ENCODE peak calls at places on chromosomes 6 and 20, in five cellular contexts. E is breast epithelium, V is HCT116, D is HL-60, K is stomach. R is an unnamed sample.

GRCh38 chr20:62528983-62529891 is 53.4 kb upstream of the GATA5 start:
- DNase-seq in E (no peak), K (no peak), V (no peak), D (no peak), R (no peak)

GRCh38 chr6:91804981-91805380 is 1218.1 kb upstream of the MAP3K7 start:
- DNase-seq in K (no peak), V (no peak), D (no peak), E (no peak), R (no peak)

GRCh38 chr6:22436134-22436533 is 133.2 kb upstream of the HDGFL1 start:
- DNase-seq in K (no peak), D (no peak), E (no peak), V (no peak), R (no peak)

GRCh38 chr6:12203001-12203400 is 87.2 kb upstream of the EDN1 start:
- DNase-seq in V (no peak), K (no peak), E (no peak), D (no peak), R (no peak)

GRCh38 chr20:8082999-8083398 is 49.1 kb upstream of the PLCB1 start:
- DNase-seq in V (no peak), D (peak), E (no peak), K (no peak), R (no peak)

GRCh38 chr6:81630719-81631118 is 121.8 kb downstream of the TENT5A start:
- DNase-seq in K (no peak), D (no peak), V (no peak), E (no peak), R (no peak)

GRCh38 chr6:166104107-166104506 is 63.5 kb downstream of the TBXT start:
- DNase-seq in E (no peak), D (no peak), K (no peak), V (no peak), R (no peak)

GRCh38 chr6:127347188-127347587 is 3.8 kb upstream of the ECHDC1 start:
- DNase-seq in K (no peak), E (no peak), V (no peak), D (no peak), R (no peak)

GRCh38 chr6:159307246-159307790 is 138.1 kb downstream of the FNDC1 start:
- DNase-seq in D (no peak), E (no peak), V (no peak), K (no peak), R (no peak)

GRCh38 chr20:25058051-25058796 is at the start of gene ACSS1:
- DNase-seq in E (peak), K (peak), V (no peak), D (peak), R (peak)

GRCh38 chr6:24105146-24105545 is 20.9 kb upstream of the NRSN1 start:
- DNase-seq in K (no peak), E (no peak), D (no peak), V (no peak), R (no peak)

GRCh38 chr6:75612921-75613534 is 11.3 kb downstream of the SENP6 start:
- DNase-seq in D (no peak), V (no peak), E (no peak), K (no peak), R (no peak)

GRCh38 chr6:28209753-28210535 is 15.1 kb upstream of the ZSCAN9 start:
- DNase-seq in D (no peak), K (no peak), V (no peak), E (no peak), R (no peak)

GRCh38 chr20:47508228-47508752 is 6.6 kb downstream of the NCOA3 start:
- DNase-seq in K (no peak), V (no peak), E (no peak), D (no peak), R (no peak)

GRCh38 chr6:10101551-10102252 is 313.2 kb downstream of the TFAP2A start:
- DNase-seq in V (no peak), K (no peak), E (no peak), D (peak), R (no peak)

GRCh38 chr6:52416629-52417151 is 3.5 kb upstream of the EFHC1 start:
- DNase-seq in V (peak), D (peak), K (no peak), E (no peak), R (no peak)

GRCh38 chr6:150435832-150436231 is 67.0 kb downstream of the IYD start:
- DNase-seq in D (no peak), V (no peak), K (no peak), E (no peak), R (no peak)

GRCh38 chr20:17646209-17646717 is 35.8 kb downstream of the RRBP1 start:
- DNase-seq in E (no peak), V (no peak), K (no peak), D (no peak), R (no peak)

GRCh38 chr6:38391909-38392614 is 247.7 kb downstream of the BTBD9 start:
- DNase-seq in K (no peak), E (no peak), D (no peak), V (no peak), R (no peak)

GRCh38 chr6:106613590-106613989 is 15.7 kb downstream of the RTN4IP1 start:
- DNase-seq in K (no peak), V (no peak), D (no peak), E (no peak), R (no peak)

GRCh38 chr6:105429676-105430075 is 26.8 kb upstream of the PREP start:
- DNase-seq in D (no peak), K (no peak), V (no peak), E (no peak), R (no peak)

GRCh38 chr6:139855741-139856206 is 481.3 kb upstream of the CITED2 start:
- DNase-seq in V (no peak), K (no peak), E (no peak), D (no peak), R (no peak)

GRCh38 chr6:18883851-18884250 is 496.7 kb downstream of the RNF144B start:
- DNase-seq in V (no peak), K (no peak), D (no peak), E (no peak), R (no peak)

GRCh38 chr20:13325033-13325432 is 104.0 kb downstream of the ISM1 start:
- DNase-seq in E (no peak), V (peak), D (no peak), K (no peak), R (no peak)

GRCh38 chr6:73854998-73855718 is 159.2 kb downstream of the CD109 start:
- DNase-seq in V (peak), D (peak), E (no peak), K (no peak), R (no peak)

GRCh38 chr20:58877374-58878360 is 25.2 kb downstream of the GNAS start:
- DNase-seq in D (no peak), K (no peak), V (no peak), E (no peak), R (no peak)

GRCh38 chr6:134795001-134795400 is 154.9 kb downstream of the ALDH8A1 start:
- DNase-seq in V (no peak), E (no peak), K (no peak), D (no peak), R (no peak)

GRCh38 chr6:99746261-99746895 is 139.7 kb downstream of the PRDM13 start:
- DNase-seq in K (peak), E (peak), V (peak), D (peak), R (no peak)
- TF ChIP-seq POLR2AphosphoS5 in K (no peak), E (no peak), V (no peak), D (no peak), R (no peak)

GRCh38 chr6:119333707-119334295 is 15.8 kb downstream of the MAN1A1 start:
- DNase-seq in V (no peak), E (no peak), K (no peak), D (no peak), R (no peak)

GRCh38 chr6:119334535-119335264 is 14.9 kb downstream of the MAN1A1 start:
- DNase-seq in V (no peak), D (no peak), K (no peak), E (no peak), R (no peak)

GRCh38 chr6:119339941-119340456 is 9.6 kb downstream of the MAN1A1 start:
- DNase-seq in E (no peak), D (no peak), K (no peak), V (no peak), R (no peak)

GRCh38 chr6:119337762-119338161 is 11.8 kb downstream of the MAN1A1 start:
- DNase-seq in V (no peak), E (no peak), D (no peak), K (no peak), R (no peak)

GRCh38 chr6:119337252-119337651 is 12.3 kb downstream of the MAN1A1 start:
- DNase-seq in V (no peak), D (no peak), E (no peak), K (no peak), R (no peak)
- TF ChIP-seq POLR2AphosphoS5 in V (no peak), D (no peak), E (no peak), K (no peak), R (no peak)

GRCh38 chr6:36150283-36150682 is 20.0 kb downstream of the MAPK13 start:
- DNase-seq in E (no peak), K (no peak), V (no peak), D (no peak), R (no peak)
- TF ChIP-seq POLR2AphosphoS5 in E (no peak), K (no peak), V (no peak), D (no peak), R (no peak)

GRCh38 chr6:14945461-14946210 is 300.2 kb upstream of the JARID2 start:
- DNase-seq in E (no peak), K (no peak), D (no peak), V (no peak), R (no peak)

GRCh38 chr6:14948586-14949245 is 297.2 kb upstream of the JARID2 start:
- DNase-seq in D (no peak), V (no peak), E (no peak), K (no peak), R (no peak)

GRCh38 chr6:14950103-14950969 is 295.5 kb upstream of the JARID2 start:
- DNase-seq in D (no peak), K (no peak), V (no peak), E (no peak), R (no peak)

GRCh38 chr6:14943116-14943515 is 302.8 kb upstream of the JARID2 start:
- DNase-seq in K (no peak), D (no peak), V (no peak), E (no peak), R (no peak)

GRCh38 chr6:14944593-14944992 is 301.3 kb upstream of the JARID2 start:
- DNase-seq in E (no peak), V (no peak), D (no peak), K (no peak), R (no peak)
- TF ChIP-seq POLR2AphosphoS5 in E (no peak), V (no peak), D (no peak), K (no peak), R (no peak)

GRCh38 chr6:144901412-144901811 is 616.3 kb downstream of the UTRN start:
- DNase-seq in E (no peak), K (no peak), D (no peak), V (no peak), R (no peak)
- TF ChIP-seq POLR2AphosphoS5 in E (no peak), K (no peak), D (no peak), V (no peak), R (no peak)

DNA sequence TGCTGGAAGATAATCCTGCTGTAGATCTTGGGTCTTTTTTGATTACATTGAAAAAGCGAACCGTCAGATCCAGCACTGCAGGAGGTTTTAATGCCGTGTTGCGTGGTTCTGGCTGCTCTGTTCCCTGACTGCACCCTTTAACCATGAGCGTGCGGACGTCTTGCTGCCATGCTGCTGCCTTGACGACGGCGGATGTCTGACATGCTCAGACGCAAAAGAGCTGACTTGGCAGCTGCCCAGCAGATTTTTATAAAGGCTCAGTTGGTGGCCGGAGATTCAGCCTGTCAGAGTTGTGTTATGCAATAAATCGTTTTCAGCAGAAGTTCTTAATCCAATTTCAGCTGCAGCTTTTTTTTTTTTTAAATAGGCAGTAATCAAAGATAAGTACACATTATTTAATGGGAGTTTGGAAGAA is 119.4 kb downstream of the JARID2 start:
- DNase-seq in D (peak), E (peak), V (no peak), K (peak), R (no peak)
- TF ChIP-seq POLR2AphosphoS5 in D (peak), E (no peak), V (no peak), K (no peak), R (no peak)